ENCODE peak calls at places on chromosomes 4 and X, in nine cellular contexts. B is kidney glomerular epithelial cell, G is fibroblast of lung, Y is HFFc6, C is left colon, O is B cell, H is upper lobe of right lung, Q is RWPE1, T is HEK293T. X is an unnamed sample.

GRCh38 chrX:115499112-115499805 is 61.7 kb upstream of the PLS3 start:
- DNase-seq in B (no peak), G (no peak), Y (no peak), C (no peak), O (no peak), H (no peak), Q (no peak), T (no peak), X (peak; percentile 61)

GRCh38 chr4:54498661-54499111 is 159.1 kb upstream of the KIT start:
- DNase-seq in B (peak; percentile 61), G (peak; percentile 9), Y (peak; percentile 60), C (no peak), O (no peak), H (no peak), Q (peak; percentile 63), T (no peak), X (peak; percentile 89)

GRCh38 chr4:153393397-153393796 is 48.9 kb downstream of the MND1 start:
- DNase-seq in B (peak; percentile 74), G (peak; percentile 79), Y (peak; percentile 27), C (no peak), O (no peak), H (peak; percentile 76), Q (no peak), T (no peak), X (peak; percentile 81)

GRCh38 chrX:134782796-134783195 is 124.5 kb upstream of the PLAC1 start:
- DNase-seq in B (peak; percentile 24), G (peak; percentile 69), Y (peak; percentile 39), C (no peak), O (no peak), H (no peak), Q (peak; percentile 4), T (peak; percentile 26), X (peak; percentile 53)

GRCh38 chr4:156575430-156576073 is 396.0 kb downstream of the PDGFC start:
- DNase-seq in B (no peak), G (no peak), Y (no peak), C (no peak), O (no peak), H (peak; percentile 33), Q (no peak), T (no peak), X (peak; percentile 84)

GRCh38 chrX:155632424-155633100 is 19.8 kb upstream of the TMLHE start:
- DNase-seq in B (peak; percentile 1), G (peak; percentile 30), Y (no peak), C (no peak), O (no peak), H (no peak), Q (no peak), T (no peak), X (peak; percentile 2)

GRCh38 chr4:4532371-4532770 is 9.5 kb downstream of the STX18 start:
- DNase-seq in B (no peak), G (no peak), Y (no peak), C (no peak), O (no peak), H (no peak), Q (no peak), T (no peak), X (no peak)

GRCh38 chr4:46387956-46388355 is 2.0 kb downstream of the GABRA2 start:
- DNase-seq in B (no peak), G (no peak), Y (no peak), C (no peak), O (no peak), H (no peak), Q (no peak), T (no peak), X (no peak)

GRCh38 chrX:22803353-22803752 is 196.4 kb upstream of the DDX53 start:
- DNase-seq in B (no peak), G (no peak), Y (no peak), C (no peak), O (no peak), H (no peak), Q (no peak), T (no peak), X (no peak)